ENCODE peak calls at places on chromosomes 3 and 15, in ten cellular contexts. G is AG09319, O is RWPE1, E is thoracic aorta, C is BE2C, U is epithelial cell of esophagus, M is heart left ventricle, Q is AG04450, S is fibroblast of mammary gland, Y is left ventricle myocardium inferior. X is an unnamed sample.

GRCh38 chr3:72036899-72037298 is 252.0 kb upstream of the PROK2 start:
- DNase-seq in M (no peak), Y (no peak), Q (no peak), S (peak), E (no peak), C (no peak), G (no peak), O (no peak), U (no peak), X (no peak)

GRCh38 chr3:46989146-46989810 is 9.8 kb downstream of the NBEAL2 start:
- DNase-seq in Q (no peak), O (no peak), U (no peak), C (no peak), G (no peak), M (no peak), Y (no peak), E (no peak), S (no peak), X (no peak)

GRCh38 chr3:9007928-9008327 is 44.7 kb upstream of the RAD18 start:
- DNase-seq in O (no peak), Y (no peak), Q (no peak), U (no peak), G (no peak), E (no peak), S (peak), M (no peak), C (no peak), X (no peak)

GRCh38 chr15:101314726-101315125 is 19.7 kb upstream of the SNRPA1 start:
- DNase-seq in G (no peak), M (no peak), E (no peak), U (no peak), S (no peak), Y (no peak), C (no peak), Q (no peak), O (no peak), X (no peak)

GRCh38 chr3:55329849-55330248 is 157.3 kb downstream of the WNT5A start:
- DNase-seq in U (peak), O (peak), G (peak), C (no peak), M (no peak), S (peak), E (no peak), Q (peak), Y (no peak), X (peak)

GRCh38 chr3:50428007-50428633 is 68.8 kb upstream of the TMEM115 start:
- DNase-seq in M (no peak), U (peak), Q (no peak), G (no peak), E (no peak), O (peak), Y (no peak), S (no peak), C (peak), X (no peak)

GRCh38 chr3:50268703-50269451 is at the start of gene SEMA3B:
- DNase-seq in M (peak), C (no peak), O (peak), Q (no peak), S (no peak), G (no peak), Y (peak), U (peak), E (peak), X (no peak)

GRCh38 chr3:83523470-83524073 is 1435.2 kb upstream of the CADM2 start:
- DNase-seq in C (peak), S (peak), O (peak), G (no peak), Y (no peak), Q (no peak), E (no peak), U (peak), M (no peak), X (peak)

GRCh38 chr3:174776123-174776522 is 83.0 kb upstream of the NAALADL2 start:
- DNase-seq in Y (no peak), G (no peak), E (no peak), S (no peak), C (no peak), Q (no peak), M (no peak), U (peak), O (peak), X (peak)

DNA sequence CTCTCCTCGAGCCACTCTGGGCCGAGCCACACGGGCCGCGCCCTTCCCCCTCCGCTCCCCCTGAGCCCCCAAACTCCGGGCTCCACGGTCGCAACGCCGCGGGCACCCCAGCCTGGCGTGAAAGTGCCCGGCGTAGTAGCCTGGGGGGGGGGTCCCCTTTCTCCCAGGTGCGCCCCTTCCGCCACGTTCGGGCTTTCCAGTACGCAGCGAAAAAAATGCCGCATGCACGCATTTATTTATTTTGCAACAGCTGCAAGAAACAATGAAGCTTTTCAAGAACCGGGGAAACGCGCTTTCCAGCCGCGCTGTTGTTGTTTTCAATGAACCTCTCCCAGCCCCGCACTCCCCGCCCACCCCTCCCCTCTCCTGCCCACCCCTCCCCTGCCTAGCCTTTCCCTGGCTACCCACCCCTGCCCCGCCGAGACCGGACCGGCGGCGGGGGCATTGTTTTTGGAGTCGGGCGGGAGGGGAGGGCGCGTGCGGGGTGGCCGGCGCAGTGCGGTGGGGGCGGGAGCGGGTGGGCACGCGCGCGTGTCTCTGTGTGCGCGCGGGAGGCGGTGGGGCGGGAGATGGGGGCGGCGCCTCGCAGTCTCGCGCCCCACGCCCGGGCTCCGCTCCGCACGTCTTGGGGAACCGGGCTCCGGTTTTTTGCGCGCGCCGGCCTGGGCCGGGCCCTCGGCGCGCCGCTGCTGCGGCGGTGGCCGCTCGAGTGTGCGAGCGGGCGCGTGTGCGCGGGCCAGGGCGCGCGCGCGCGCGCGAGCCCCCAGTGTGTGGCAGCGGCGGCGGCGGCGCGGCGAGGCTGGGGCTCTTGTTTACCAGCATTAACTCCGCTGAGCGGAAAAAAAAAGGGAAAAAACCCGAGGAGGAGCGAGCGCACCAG is at the start of gene IGF1R:
- DNase-seq in U (peak), Y (peak), G (peak), Q (peak), S (peak), C (peak), M (peak), O (peak), E (peak), X (peak)
- TF ChIP-seq CTCF in U (peak), Y (peak), G (no peak), Q (no peak), S (no peak), C (no peak), M (no peak), O (peak), E (peak), X (no peak)

GRCh38 chr3:105495021-105495420 is 128.3 kb downstream of the ALCAM start:
- DNase-seq in G (no peak), C (no peak), O (no peak), U (no peak), S (peak), Q (no peak), M (no peak), Y (no peak), E (no peak), X (no peak)
- TF ChIP-seq CTCF in G (no peak), C (no peak), O (no peak), U (no peak), S (no peak), Q (peak), M (no peak), Y (no peak), E (no peak), X (no peak)

DNA sequence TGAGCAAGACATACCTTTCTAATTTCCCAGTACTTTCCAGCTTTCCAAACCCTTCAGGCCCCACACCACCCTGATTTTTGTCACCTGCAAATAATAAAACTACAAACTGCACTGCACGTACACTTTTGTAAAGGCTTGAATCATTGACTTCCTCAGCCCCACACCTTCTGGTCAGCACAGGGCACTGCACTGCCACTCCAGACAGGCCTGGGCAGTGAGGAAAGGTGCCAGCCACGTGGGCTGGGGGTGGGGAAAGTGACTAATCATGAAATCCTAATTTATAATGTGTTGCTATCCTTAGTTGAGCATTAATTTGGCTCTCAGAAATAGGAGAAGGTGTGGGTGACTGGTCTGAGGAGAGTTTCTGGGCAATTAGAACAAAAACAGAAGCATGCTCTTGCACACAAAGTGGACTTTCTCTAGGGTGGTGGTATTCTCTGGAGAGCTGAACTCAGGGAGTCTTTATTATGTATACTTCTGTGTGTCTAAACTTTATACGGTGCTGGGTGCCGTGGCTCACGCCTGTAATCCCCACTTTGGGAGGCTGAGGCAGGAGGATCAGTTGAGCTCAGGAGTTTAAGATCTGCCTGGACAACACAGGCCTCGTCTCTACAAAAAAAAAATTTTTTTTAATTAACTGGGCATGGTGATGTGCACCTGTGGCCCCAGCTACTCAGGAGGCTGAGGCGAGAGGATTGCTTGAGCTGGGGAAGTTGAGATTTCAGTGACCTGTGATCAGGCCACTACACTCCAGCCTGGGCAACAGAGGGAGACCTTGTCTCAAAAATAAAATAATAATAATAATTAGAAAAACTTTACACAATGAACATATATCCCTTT is 58.2 kb upstream of the FLNB start:
- DNase-seq in E (no peak), U (peak), C (no peak), Y (peak), O (peak), Q (no peak), S (peak), G (no peak), M (no peak), X (no peak)
- TF ChIP-seq CTCF in E (peak), U (peak), C (peak), Y (peak), O (peak), Q (no peak), S (peak), G (peak), M (peak), X (peak)

GRCh38 chr3:128014548-128014947 is 37.7 kb upstream of the SEC61A1 start:
- DNase-seq in G (no peak), C (no peak), Y (no peak), M (no peak), E (no peak), Q (no peak), U (no peak), S (no peak), O (no peak), X (no peak)

GRCh38 chr3:128006471-128007424 is 45.5 kb upstream of the SEC61A1 start:
- DNase-seq in Q (no peak), C (no peak), S (peak), Y (no peak), G (no peak), O (no peak), E (no peak), M (no peak), U (peak), X (no peak)

GRCh38 chr3:128012050-128012449 is 40.2 kb upstream of the SEC61A1 start:
- DNase-seq in E (no peak), U (no peak), Y (no peak), O (no peak), G (no peak), C (no peak), M (no peak), Q (no peak), S (no peak), X (no peak)

GRCh38 chr3:128009952-128010846 is 42.0 kb upstream of the SEC61A1 start:
- DNase-seq in U (peak), E (no peak), M (no peak), C (no peak), Y (no peak), S (peak), O (no peak), G (peak), Q (no peak), X (peak)

GRCh38 chr3:128011140-128011539 is 41.1 kb upstream of the SEC61A1 start:
- DNase-seq in U (peak), C (peak), G (no peak), O (peak), M (no peak), Q (no peak), S (peak), Y (no peak), E (no peak), X (peak)
- TF ChIP-seq CTCF in U (peak), C (peak), G (peak), O (peak), M (peak), Q (peak), S (peak), Y (peak), E (no peak), X (peak)

DNA sequence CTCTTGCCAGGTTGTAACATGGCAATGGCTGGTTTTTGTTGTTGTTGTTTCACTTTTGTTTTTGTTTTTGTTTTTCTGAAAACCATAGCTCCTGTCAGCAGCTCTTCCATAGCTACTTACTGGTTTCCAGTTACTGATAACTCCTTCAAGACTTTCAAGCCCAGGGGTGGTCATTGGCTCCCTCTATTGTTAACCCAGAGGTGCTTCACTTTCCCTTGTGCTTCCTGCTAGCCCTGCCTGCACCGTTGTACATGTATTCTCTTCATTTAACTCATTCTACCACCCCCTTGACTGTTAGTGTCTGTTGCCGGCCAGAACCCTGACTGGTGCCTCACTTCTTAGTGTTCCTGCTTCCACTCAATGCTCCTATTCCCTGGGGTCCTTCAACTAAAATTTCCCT is 4.2 kb upstream of the TRAT1 start:
- DNase-seq in O (peak), M (no peak), Q (no peak), C (peak), G (no peak), S (peak), Y (no peak), U (peak), E (no peak), X (peak)
- TF ChIP-seq CTCF in O (no peak), M (peak), Q (peak), C (peak), G (no peak), S (peak), Y (no peak), U (peak), E (no peak), X (peak)

GRCh38 chr3:39383190-39383912 is at the start of gene SLC25A38:
- DNase-seq in U (peak), S (peak), E (peak), M (peak), G (no peak), C (peak), Q (peak), Y (peak), O (peak), X (peak)
- TF ChIP-seq CTCF in U (peak), S (peak), E (peak), M (no peak), G (peak), C (peak), Q (peak), Y (peak), O (no peak), X (peak)

GRCh38 chr15:98142584-98142983 is 182.1 kb downstream of the ARRDC4 start:
- DNase-seq in Y (no peak), E (no peak), U (no peak), Q (no peak), G (no peak), M (no peak), C (no peak), O (no peak), S (no peak), X (no peak)
- TF ChIP-seq CTCF in Y (no peak), E (no peak), U (no peak), Q (no peak), G (no peak), M (no peak), C (peak), O (no peak), S (peak), X (peak)

GRCh38 chr15:29935296-29936020 is 113.2 kb upstream of the TJP1 start:
- DNase-seq in E (no peak), C (no peak), M (no peak), Y (no peak), O (no peak), Q (no peak), G (no peak), U (peak), S (peak), X (peak)
- TF ChIP-seq CTCF in E (no peak), C (peak), M (no peak), Y (peak), O (no peak), Q (peak), G (no peak), U (no peak), S (peak), X (peak)

X was measured in foreskin keratinocyte.